ENCODE peak calls at places on chromosomes 11 and 22, in four cellular contexts. J, Q, F and D are unnamed samples.
A peak's percentile ranks its signal among the peaks of the same experiment; 100 is the strongest.

GRCh38 chr11:82776377-82776776 is 42.7 kb upstream of the FAM181B start:
- DNase-seq in F (peak; percentile 6), J (no peak), Q (no peak), D (no peak)

GRCh38 chr22:29706493-29706892 is 13.3 kb upstream of the CABP7 start:
- DNase-seq in J (no peak), F (no peak), Q (no peak), D (no peak)

GRCh38 chr11:126229782-126230540 is 18.4 kb downstream of the FAM118B start:
- DNase-seq in Q (no peak), J (peak; percentile 64), F (no peak), D (no peak)

GRCh38 chr22:49203863-49204598 is 623.6 kb downstream of the BRD1 start:
- DNase-seq in J (no peak), Q (no peak), F (no peak), D (no peak)

GRCh38 chr11:47104337-47104950 is 72.2 kb downstream of the ARFGAP2 start:
- DNase-seq in F (peak; percentile 18), J (peak; percentile 66), Q (no peak), D (no peak)

GRCh38 chr11:1226981-1227550 is 4.2 kb downstream of the MUC5B start:
- DNase-seq in J (no peak), Q (peak; percentile 20), F (no peak), D (no peak)

GRCh38 chr22:35973388-35973787 is 55.2 kb downstream of the RBFOX2 start:
- DNase-seq in F (no peak), Q (no peak), J (peak; percentile 50), D (no peak)

GRCh38 chr11:27950339-27950738 is 157.6 kb downstream of the KIF18A start:
- DNase-seq in F (no peak), J (no peak), Q (no peak), D (no peak)

GRCh38 chr22:27998511-27999410 is 79.7 kb upstream of the PITPNB start:
- DNase-seq in F (no peak), J (no peak), Q (peak; percentile 25), D (no peak)

GRCh38 chr11:12241401-12241800 is 131.0 kb downstream of the MICAL2 start:
- DNase-seq in F (no peak), Q (no peak), J (no peak), D (no peak)

GRCh38 chr11:33266418-33267215 is 9.4 kb downstream of the HIPK3 start:
- DNase-seq in Q (peak; percentile 67), F (peak; percentile 87), J (peak; percentile 83), D (peak; percentile 48)

GRCh38 chr11:68012843-68013610 is 2.9 kb downstream of the ALDH3B1 start:
- DNase-seq in J (peak; percentile 92), F (peak; percentile 93), Q (no peak), D (peak; percentile 51)

DNA sequence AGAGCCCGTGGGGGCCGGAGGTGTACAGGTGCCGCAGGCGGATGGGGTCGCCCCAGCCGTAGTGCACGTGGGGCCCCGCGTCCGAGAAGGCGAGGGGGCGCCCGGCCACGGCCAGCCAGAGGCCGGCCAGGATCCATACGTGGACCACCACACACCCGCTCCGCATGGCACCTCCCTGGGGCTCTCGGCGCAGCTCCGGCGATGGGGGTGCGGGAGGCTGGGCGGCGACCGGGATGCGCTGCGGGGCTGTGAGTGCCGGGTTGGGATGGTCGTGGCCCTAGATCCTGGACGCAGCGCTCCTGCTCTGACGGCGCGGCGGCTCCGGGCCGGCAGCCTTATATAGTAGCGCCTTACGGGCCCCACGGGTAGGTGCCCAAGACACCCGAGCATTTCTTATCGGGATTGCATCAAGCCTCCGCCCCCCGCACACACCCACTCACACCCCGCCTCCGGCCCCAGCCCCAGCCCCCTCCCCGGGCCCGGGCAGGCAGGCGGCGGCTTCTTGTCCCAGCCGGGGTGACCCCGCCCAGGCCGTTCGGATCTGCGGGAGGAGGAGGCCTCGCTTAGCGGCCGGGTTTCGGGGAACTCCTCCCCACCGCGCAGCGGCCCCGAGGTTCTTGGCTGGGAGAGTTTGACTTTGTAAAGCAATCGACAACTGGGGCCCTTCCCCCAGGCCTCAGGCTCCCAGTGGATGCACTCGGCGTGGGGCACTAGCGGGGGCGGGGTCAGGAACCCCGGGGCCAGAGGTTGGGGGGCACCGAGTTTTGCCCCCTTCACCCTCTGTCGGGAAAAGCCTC is at the start of gene FGF19:
- DNase-seq in F (peak; percentile 9), J (no peak), Q (no peak), D (no peak)
- H3K4me3 ChIP-seq in F (no peak within 1 kb of the TSS), J (no peak within 1 kb of the TSS), Q (peak within 1 kb of the TSS; percentile 22), D (no peak within 1 kb of the TSS)

GRCh38 chr11:64395545-64396078 is 36.6 kb downstream of the RPS6KA4 start:
- DNase-seq in Q (no peak), J (no peak), F (no peak), D (peak; percentile 9)
- H3K4me3 ChIP-seq in Q (no peak overlapping the region), J (no peak overlapping the region), F (no peak overlapping the region), D (no peak overlapping the region)

DNA sequence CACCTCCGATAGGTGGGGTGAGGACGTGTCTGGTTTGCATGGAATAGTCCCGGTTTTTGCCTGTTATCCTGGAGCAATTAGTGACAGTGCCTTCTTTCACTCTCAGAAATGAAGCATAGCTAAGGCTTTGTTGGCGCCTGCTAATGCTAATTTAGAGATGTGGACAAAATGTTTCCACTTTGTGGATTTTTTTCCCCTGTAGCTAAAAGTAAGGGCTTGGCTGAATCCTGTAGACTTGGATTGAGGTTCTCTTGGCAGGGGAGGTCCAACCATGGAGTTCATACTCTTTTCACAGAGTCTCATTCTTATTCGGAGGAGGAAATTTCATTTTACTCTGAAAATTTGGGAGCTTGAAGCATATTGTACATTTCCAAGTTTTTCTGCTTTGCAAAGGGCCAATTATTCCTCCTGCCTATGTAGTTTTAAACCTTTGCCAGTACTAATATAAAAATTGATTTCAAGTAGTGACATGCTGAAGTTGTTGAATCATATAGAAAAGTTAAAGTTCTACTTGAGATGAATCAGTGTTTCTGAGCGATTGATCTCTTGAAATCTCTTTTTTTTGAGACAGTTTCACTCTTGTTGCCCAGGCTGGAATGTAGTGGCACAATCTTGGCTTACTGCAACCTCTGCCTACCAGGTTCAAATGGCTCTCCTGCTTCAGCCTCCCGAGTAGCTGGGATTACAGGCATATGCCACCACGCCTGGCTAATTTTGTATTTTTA is 20.0 kb downstream of the PPFIA1 start:
- DNase-seq in Q (no peak), F (no peak), J (no peak), D (no peak)
- H3K4me3 ChIP-seq in Q (no peak overlapping the region), F (no peak overlapping the region), J (no peak overlapping the region), D (no peak overlapping the region)

GRCh38 chr22:37557321-37558001 is 2.8 kb upstream of the CDC42EP1 start:
- DNase-seq in Q (peak; percentile 50), F (no peak), J (no peak), D (no peak)

GRCh38 chr22:37559521-37559900 is 769 bp upstream of the CDC42EP1 start:
- DNase-seq in J (no peak), Q (no peak), F (no peak), D (no peak)

GRCh38 chr22:37560682-37561208 is 465 bp downstream of the CDC42EP1 start:
- DNase-seq in F (peak; percentile 72), J (peak; percentile 45), Q (peak; percentile 81), D (no peak)

GRCh38 chr22:37559901-37560681 is at the start of gene CDC42EP1:
- DNase-seq in Q (peak; percentile 68), F (peak; percentile 64), J (peak; percentile 55), D (no peak)

GRCh38 chr22:37558815-37559214 is 1.5 kb upstream of the CDC42EP1 start:
- DNase-seq in J (no peak), F (no peak), Q (no peak), D (no peak)
- H3K4me3 ChIP-seq in J (no peak overlapping the region), F (no peak overlapping the region), Q (no peak overlapping the region), D (no peak overlapping the region)